ENCODE peak calls at places on chromosome 6, in seven cellular contexts. F, I, B, J, P, T and R are unnamed samples.

GRCh38 chr6:48560408-48560807 is 449.4 kb upstream of the PTCHD4 start:
- DNase-seq in F (no peak), I (no peak), B (no peak), J (no peak), P (no peak), T (no peak), R (no peak)

GRCh38 chr6:156924241-156924640 is 147.1 kb downstream of the ARID1B start:
- DNase-seq in F (no peak), I (no peak), B (no peak), J (no peak), P (no peak), T (no peak), R (no peak)

GRCh38 chr6:131948221-131948661 is 2.9 kb downstream of the CCN2 start:
- DNase-seq in F (no peak), I (no peak), B (peak), J (no peak), P (no peak), T (no peak), R (no peak)

GRCh38 chr6:106773482-106773881 is 144.1 kb downstream of the QRSL1 start:
- DNase-seq in F (no peak), I (no peak), B (no peak), J (no peak), P (no peak), T (no peak), R (peak)

GRCh38 chr6:111572216-111572706 is 33.4 kb downstream of the TRAF3IP2 start:
- DNase-seq in F (no peak), I (no peak), B (peak), J (no peak), P (no peak), T (no peak), R (no peak)

GRCh38 chr6:140677781-140678528 is 1303.5 kb upstream of the CITED2 start:
- DNase-seq in F (no peak), I (no peak), B (no peak), J (no peak), P (no peak), T (no peak), R (no peak)

GRCh38 chr6:124434416-124434815 is 527.8 kb upstream of the RNF217 start:
- DNase-seq in F (no peak), I (no peak), B (no peak), J (no peak), P (no peak), T (no peak), R (no peak)

GRCh38 chr6:76774750-76775396 is 688.4 kb downstream of the HTR1B start:
- DNase-seq in F (no peak), I (no peak), B (no peak), J (no peak), P (no peak), T (no peak), R (no peak)

GRCh38 chr6:96836579-96837137 is 619 bp downstream of the GPR63 start:
- DNase-seq in F (peak), I (no peak), B (no peak), J (no peak), P (no peak), T (peak), R (peak)

DNA sequence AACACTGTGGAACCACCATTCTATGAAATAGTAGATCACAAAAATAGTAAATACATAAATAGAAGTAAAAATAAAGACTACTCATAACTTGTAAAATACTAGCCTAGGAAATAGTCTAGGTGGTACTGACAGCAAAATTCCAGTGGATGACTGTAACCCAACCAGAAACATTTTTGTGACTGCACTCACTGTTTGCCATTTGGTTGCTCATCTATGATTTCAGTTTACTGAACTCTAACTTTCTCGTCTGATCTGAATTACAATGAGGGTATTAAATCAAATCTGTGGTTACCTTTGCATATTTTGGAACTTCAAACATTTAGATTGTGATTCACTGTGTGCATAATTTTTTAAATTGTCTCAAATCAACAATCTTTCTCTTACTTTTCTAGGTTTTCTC is 151.1 kb downstream of the KHDC1L start:
- DNase-seq in F (no peak), I (no peak), B (no peak), J (no peak), P (no peak), T (no peak), R (no peak)
- TF ChIP-seq JUND in F (peak), I (no peak), B (no peak), J (no peak), P (no peak), T (no peak), R (no peak)

DNA sequence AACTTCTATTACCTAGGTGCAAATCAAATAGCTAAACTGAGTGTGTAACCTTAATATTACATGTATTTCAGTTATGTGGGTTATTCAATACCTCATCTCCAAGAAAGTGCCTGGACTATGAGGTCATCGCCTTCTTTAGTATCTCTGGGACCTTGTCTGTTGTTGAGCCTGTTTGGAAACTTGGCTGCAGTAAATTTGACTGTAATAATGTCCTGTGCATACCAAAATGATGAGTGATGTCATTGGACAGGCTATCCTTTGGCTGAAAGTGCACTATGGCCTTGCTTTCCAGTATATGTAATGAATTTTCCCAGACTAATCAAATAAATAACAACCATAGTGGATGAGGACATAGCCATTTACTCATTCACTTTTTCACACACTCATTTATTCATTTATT is 455.1 kb downstream of the ADGRB3 start:
- DNase-seq in F (no peak), I (no peak), B (no peak), J (no peak), P (no peak), T (no peak), R (no peak)
- TF ChIP-seq JUND in F (peak), I (no peak), B (no peak), J (no peak), P (no peak), T (no peak), R (no peak)

GRCh38 chr6:107820571-107821261 is 3.4 kb downstream of the SCML4 start:
- DNase-seq in F (peak), I (no peak), B (no peak), J (no peak), P (no peak), T (no peak), R (no peak)
- TF ChIP-seq JUND in F (no peak), I (no peak), B (no peak), J (no peak), P (no peak), T (no peak), R (no peak)

DNA sequence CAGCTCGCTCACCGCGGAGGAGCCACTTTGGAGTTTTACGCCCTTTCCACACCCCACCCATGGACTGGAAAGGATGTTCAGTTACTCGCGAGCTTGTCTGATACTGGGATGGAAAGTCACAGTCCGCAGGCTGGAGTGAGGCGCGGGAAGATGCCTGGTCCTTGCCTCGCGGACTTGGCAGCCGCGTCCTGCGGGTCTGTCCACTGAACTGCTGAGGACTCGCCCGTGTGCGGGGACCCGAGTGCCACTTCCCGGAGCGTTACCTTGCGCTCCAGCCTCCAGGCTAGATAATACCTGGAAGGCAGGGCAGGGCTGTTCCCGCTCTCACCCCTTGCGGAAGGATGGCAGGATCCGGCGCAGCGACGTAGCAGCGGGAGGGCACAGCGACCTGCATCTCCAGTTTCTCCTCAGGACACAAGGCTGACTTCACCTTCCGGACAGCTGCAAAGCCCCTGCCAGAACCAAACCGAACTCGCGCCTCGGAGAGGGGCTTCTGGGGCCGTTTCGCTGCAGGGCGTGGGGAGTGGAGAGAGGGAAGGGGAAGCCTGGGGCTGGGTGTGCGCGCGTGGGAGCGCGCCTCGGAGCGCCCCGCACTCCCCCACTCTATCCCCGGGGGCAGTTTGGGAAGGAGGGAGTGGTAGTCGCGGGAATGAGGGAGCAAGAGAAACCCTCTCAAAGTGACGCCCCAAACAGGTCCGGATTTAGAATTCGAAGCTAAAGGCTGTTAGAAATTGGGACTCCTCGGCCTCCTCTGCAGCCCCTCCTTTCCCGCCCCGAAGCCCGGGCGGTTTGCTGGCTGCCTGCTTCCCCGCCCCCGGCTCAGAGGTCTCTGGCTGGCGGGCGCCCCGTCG is at the start of gene KCNQ5:
- DNase-seq in F (peak), I (no peak), B (no peak), J (no peak), P (no peak), T (peak), R (peak)
- TF ChIP-seq JUND in F (no peak), I (no peak), B (no peak), J (no peak), P (no peak), T (no peak), R (no peak)

GRCh38 chr6:89826029-89826528 is 3.6 kb upstream of the CASP8AP2 start:
- DNase-seq in F (no peak), I (no peak), B (no peak), J (no peak), P (no peak), T (no peak), R (no peak)
- TF ChIP-seq JUND in F (no peak), I (no peak), B (no peak), J (no peak), P (no peak), T (no peak), R (no peak)

DNA sequence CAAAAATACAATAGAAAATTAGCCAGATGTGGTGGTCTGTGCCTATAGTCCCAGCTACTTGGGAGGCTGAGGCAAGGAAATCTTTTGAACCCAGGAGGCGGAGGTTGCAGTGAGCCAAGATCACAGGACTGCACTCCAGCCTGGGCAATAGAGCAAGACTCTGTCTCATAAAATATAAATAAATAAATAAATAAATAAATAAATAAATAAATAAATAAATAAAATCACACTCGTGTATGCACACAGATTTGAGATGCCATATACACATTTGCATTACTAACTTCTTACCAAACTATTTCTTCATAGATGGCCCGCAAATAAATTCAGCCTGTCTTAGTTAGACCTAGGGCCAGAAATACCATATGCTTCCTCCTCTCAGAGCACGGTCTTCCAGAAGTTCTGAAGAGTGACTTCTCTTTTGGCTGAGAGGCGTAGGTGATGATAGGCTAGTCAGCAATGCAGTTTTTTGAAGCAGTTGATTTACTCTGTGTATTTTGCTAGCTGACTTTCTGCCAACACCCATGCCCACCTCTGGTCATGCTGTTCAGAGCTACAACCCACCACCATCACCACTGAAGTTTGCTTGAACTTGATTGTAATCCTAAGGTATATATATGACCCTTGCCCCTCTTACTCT is 150.1 kb downstream of the SASH1 start:
- DNase-seq in F (no peak), I (no peak), B (no peak), J (no peak), P (no peak), T (no peak), R (no peak)
- TF ChIP-seq JUND in F (no peak), I (no peak), B (no peak), J (no peak), P (no peak), T (no peak), R (no peak)

GRCh38 chr6:113690255-113690956 is 166.7 kb upstream of the MARCKS start:
- DNase-seq in F (peak), I (no peak), B (peak), J (no peak), P (peak), T (no peak), R (peak)
- TF ChIP-seq JUND in F (peak), I (peak), B (no peak), J (no peak), P (no peak), T (no peak), R (no peak)

GRCh38 chr6:128516514-128516898 is 3.9 kb downstream of the PTPRK start:
- DNase-seq in F (no peak), I (no peak), B (peak), J (no peak), P (no peak), T (no peak), R (no peak)
- TF ChIP-seq JUND in F (no peak), I (no peak), B (no peak), J (no peak), P (no peak), T (no peak), R (no peak)

GRCh38 chr6:136921521-136921935 is 573 bp upstream of the SLC35D3 start:
- DNase-seq in F (peak), I (no peak), B (no peak), J (no peak), P (no peak), T (no peak), R (peak)

GRCh38 chr6:136921936-136922679 is at the start of gene SLC35D3:
- DNase-seq in F (peak), I (no peak), B (no peak), J (no peak), P (no peak), T (no peak), R (no peak)

GRCh38 chr6:136923954-136924291 is 1.8 kb downstream of the SLC35D3 start:
- DNase-seq in F (peak), I (no peak), B (no peak), J (no peak), P (no peak), T (no peak), R (no peak)

GRCh38 chr6:136922680-136922996 is 537 bp downstream of the SLC35D3 start:
- DNase-seq in F (no peak), I (no peak), B (no peak), J (no peak), P (no peak), T (no peak), R (no peak)

GRCh38 chr6:136923116-136923953 is 1.2 kb downstream of the SLC35D3 start:
- DNase-seq in F (peak), I (no peak), B (no peak), J (no peak), P (no peak), T (no peak), R (no peak)
- TF ChIP-seq JUND in F (no peak), I (no peak), B (no peak), J (no peak), P (no peak), T (no peak), R (no peak)